ENCODE peak calls at places on chromosomes 16 and 17, in four cellular contexts. X is WTC11, P is HepG2, M is K562. G is an unnamed sample.

GRCh38 chr16:50309156-50309526 is 42.8 kb downstream of the ADCY7 start:
- DNase-seq in P (no peak), X (no peak), M (no peak), G (no peak)

GRCh38 chr17:8015957-8016631 is 13.7 kb downstream of the GUCY2D start:
- DNase-seq in P (no peak), M (peak; percentile 64), X (peak; percentile 61), G (peak; percentile 71)

GRCh38 chr17:59800530-59800942 is 92.2 kb downstream of the TUBD1 start:
- DNase-seq in X (no peak), P (no peak), M (no peak), G (no peak)

GRCh38 chr17:75872434-75873351 is 5.7 kb downstream of the TRIM47 start:
- DNase-seq in X (no peak), M (peak; percentile 38), P (peak; percentile 99), G (peak; percentile 52)

GRCh38 chr16:80899804-80900592 is 95.6 kb upstream of the CDYL2 start:
- DNase-seq in P (peak; percentile 52), M (no peak), X (no peak), G (peak; percentile 68)

GRCh38 chr16:81738831-81739496 is 40.1 kb upstream of the PLCG2 start:
- DNase-seq in X (no peak), P (no peak), M (peak; percentile 53), G (no peak)

GRCh38 chr17:17018021-17018441 is 24.2 kb upstream of the MPRIP start:
- DNase-seq in M (no peak), X (no peak), P (no peak), G (no peak)

GRCh38 chr17:57508706-57509105 is 236.4 kb downstream of the CCDC182 start:
- DNase-seq in P (no peak), X (no peak), M (no peak), G (no peak)

GRCh38 chr17:7992924-7993323 is 9.5 kb upstream of the GUCY2D start:
- DNase-seq in X (no peak), P (no peak), M (no peak), G (no peak)

GRCh38 chr16:9901-10665 is 43.3 kb downstream of the POLR3K start:
- DNase-seq in X (peak; percentile 27), P (no peak), M (no peak), G (no peak)

GRCh38 chr16:85716680-85717038 is 27.9 kb upstream of the GINS2 start:
- DNase-seq in M (no peak), X (no peak), P (no peak), G (peak; percentile 77)

GRCh38 chr16:54180421-54181359 is 105.9 kb downstream of the IRX3 start:
- DNase-seq in P (peak; percentile 98), X (no peak), M (no peak), G (no peak)

GRCh38 chr16:13999071-13999894 is 71.8 kb upstream of the MRTFB start:
- DNase-seq in M (no peak), P (no peak), X (no peak), G (no peak)

GRCh38 chr17:43830510-43831145 is 2.3 kb downstream of the MPP3 start:
- DNase-seq in P (no peak), X (no peak), M (no peak), G (no peak)

GRCh38 chr17:44920565-44920940 is 5.3 kb upstream of the GFAP start:
- DNase-seq in P (no peak), M (no peak), X (peak; percentile 9), G (no peak)

GRCh38 chr16:12265168-12265567 is 288.6 kb downstream of the SNX29 start:
- DNase-seq in M (no peak), P (no peak), X (no peak), G (no peak)

GRCh38 chr17:2241823-2242222 is 61.8 kb downstream of the SMG6 start:
- DNase-seq in X (no peak), P (no peak), M (no peak), G (no peak)

GRCh38 chr17:80264048-80264792 is 3.6 kb downstream of the RNF213 start:
- DNase-seq in P (no peak), X (no peak), M (no peak), G (no peak)

GRCh38 chr17:55441544-55441943 is 19.9 kb upstream of the MMD start:
- DNase-seq in M (no peak), P (no peak), X (no peak), G (no peak)

GRCh38 chr17:63524051-63524450 is 893 bp downstream of the KCNH6 start:
- DNase-seq in P (no peak), M (no peak), X (no peak), G (no peak)

GRCh38 chr16:67199011-67199807 is at the start of gene ELMO3:
- DNase-seq in X (peak; percentile 84), P (no peak), M (peak; percentile 58), G (peak; percentile 72)

GRCh38 chr17:66983414-66984021 is 19.0 kb downstream of the CACNG4 start:
- DNase-seq in M (no peak), P (no peak), X (no peak), G (no peak)

GRCh38 chr17:10088444-10088843 is 110.0 kb downstream of the GAS7 start:
- DNase-seq in X (no peak), P (no peak), M (no peak), G (no peak)

GRCh38 chr17:74325743-74326379 is at the start of gene KIF19:
- DNase-seq in P (no peak), X (peak; percentile 70), M (peak; percentile 94), G (peak; percentile 91)

GRCh38 chr17:17795296-17795695 is 41.5 kb downstream of the SREBF1 start:
- DNase-seq in X (no peak), M (no peak), P (no peak), G (no peak)

GRCh38 chr17:15655162-15655561 is 28.9 kb downstream of the TRIM16 start:
- DNase-seq in P (no peak), X (no peak), M (no peak), G (no peak)

GRCh38 chr16:26186221-26186620 is 494.5 kb downstream of the HS3ST4 start:
- DNase-seq in X (no peak), M (no peak), P (no peak), G (no peak)

GRCh38 chr16:24508614-24509013 is 30.8 kb upstream of the RBBP6 start:
- DNase-seq in M (no peak), X (no peak), P (no peak), G (no peak)

GRCh38 chr16:46732561-46732960 is 15.6 kb downstream of the MYLK3 start:
- DNase-seq in M (no peak), X (no peak), P (no peak), G (no peak)

GRCh38 chr17:78717431-78717980 is 64.6 kb downstream of the CYTH1 start:
- DNase-seq in X (no peak), P (peak; percentile 39), M (no peak), G (peak; percentile 75)

GRCh38 chr16:1920727-1921155 is 2.5 kb upstream of the HS3ST6 start:
- DNase-seq in P (no peak), M (peak; percentile 83), X (peak; percentile 83), G (peak; percentile 56)

GRCh38 chr16:29813644-29814562 is 1.9 kb downstream of the PRRT2 start:
- DNase-seq in M (no peak), X (no peak), P (no peak), G (no peak)

GRCh38 chr17:81042606-81043005 is 7.7 kb downstream of the BAIAP2 start:
- DNase-seq in P (no peak), M (no peak), X (no peak), G (peak; percentile 76)

GRCh38 chr16:19283637-19284036 is 1.9 kb upstream of the CLEC19A start:
- DNase-seq in X (no peak), P (no peak), M (no peak), G (no peak)

GRCh38 chr16:69532761-69533459 is 32.9 kb upstream of the NFAT5 start:
- DNase-seq in M (peak; percentile 14), X (no peak), P (no peak), G (no peak)

GRCh38 chr16:66135376-66135775 is 231.1 kb upstream of the CDH5 start:
- DNase-seq in P (no peak), M (no peak), X (no peak), G (no peak)

GRCh38 chr17:2064511-2064910 is 9.6 kb downstream of the HIC1 start:
- DNase-seq in X (no peak), P (no peak), M (no peak), G (no peak)

GRCh38 chr17:48047113-48047740 is 932 bp upstream of the NFE2L1 start:
- DNase-seq in M (no peak), X (no peak), P (no peak), G (no peak)

GRCh38 chr17:7878234-7878633 is 10.4 kb upstream of the CHD3 start:
- DNase-seq in M (no peak), P (no peak), X (no peak), G (no peak)

GRCh38 chr17:83136156-83136555 is 56.7 kb downstream of the METRNL start:
- DNase-seq in X (no peak), M (no peak), P (no peak), G (no peak)
- TF ChIP-seq FOXJ3 in X (no peak), M (no peak), P (no peak), G (no peak)

DNA sequence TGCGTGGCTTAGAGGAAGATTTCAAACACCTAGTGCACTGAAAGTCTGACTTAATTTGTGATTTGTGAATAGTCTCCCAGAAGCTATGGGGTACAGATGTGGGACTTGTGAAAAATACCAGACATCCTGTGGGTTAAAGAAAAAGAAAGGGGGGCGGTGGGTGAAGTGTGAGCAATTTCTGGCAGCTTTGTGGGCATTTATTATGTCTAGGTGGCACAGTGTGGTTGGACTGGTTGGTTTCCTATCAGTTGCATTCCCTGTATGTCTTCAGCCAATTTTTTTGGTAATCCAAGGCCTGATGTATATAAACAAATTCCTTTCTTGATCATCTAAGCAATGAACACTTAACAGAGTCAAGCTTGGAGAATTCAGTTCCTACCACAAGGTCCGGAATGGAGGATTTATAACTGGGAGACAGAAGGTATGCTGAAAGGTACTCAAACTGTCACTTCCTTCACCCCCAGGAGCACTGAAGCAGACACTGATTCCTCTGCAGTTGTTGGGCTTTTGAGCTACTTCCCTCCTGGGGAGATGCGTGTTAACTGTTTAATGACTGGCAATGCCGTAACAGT is 211.6 kb downstream of the WWOX start:
- DNase-seq in P (no peak), M (no peak), X (peak; percentile 20), G (peak; percentile 14)
- TF ChIP-seq FOXJ3 in P (no peak), M (no peak), X (no peak), G (no peak)

GRCh38 chr17:65052585-65052984 is 4.0 kb downstream of the GNA13 start:
- DNase-seq in M (no peak), P (no peak), X (no peak), G (no peak)
- TF ChIP-seq FOXJ3 in M (no peak), P (no peak), X (no peak), G (no peak)

GRCh38 chr16:9378876-9379275 is 287.4 kb downstream of the HAPSTR1 start:
- DNase-seq in X (no peak), M (no peak), P (peak; percentile 62), G (no peak)
- TF ChIP-seq FOXJ3 in X (no peak), M (no peak), P (no peak), G (no peak)

G was measured in SK-N-SH.